ENCODE peak calls at places on chromosome 1, in seven cellular contexts. X, B, O, D, F, L and K are unnamed samples.

GRCh38 chr1:225998560-225999226 is 450 bp downstream of the SDE2 start:
- DNase-seq in B (no peak), F (no peak), X (no peak), L (no peak), D (peak; percentile 66), O (no peak), K (no peak)

GRCh38 chr1:42173961-42174715 is 9.6 kb upstream of the GUCA2A start:
- DNase-seq in D (no peak), O (peak; percentile 83), B (no peak), X (no peak), F (no peak), L (no peak), K (no peak)

GRCh38 chr1:221274373-221274772 is 395.1 kb downstream of the HLX start:
- DNase-seq in O (no peak), B (no peak), L (no peak), X (no peak), F (no peak), D (no peak), K (no peak)

GRCh38 chr1:1779691-1780597 is 1.7 kb upstream of the NADK start:
- DNase-seq in D (peak; percentile 77), X (peak; percentile 62), B (peak; percentile 56), F (peak; percentile 54), L (no peak), O (no peak), K (peak; percentile 57)

GRCh38 chr1:23210351-23210785 is 6.9 kb downstream of the HTR1D start:
- DNase-seq in O (no peak), D (no peak), B (no peak), X (no peak), F (no peak), L (no peak), K (no peak)

GRCh38 chr1:20347699-20348098 is 57.0 kb downstream of the VWA5B1 start:
- DNase-seq in F (no peak), D (no peak), X (no peak), O (no peak), B (no peak), L (no peak), K (no peak)

GRCh38 chr1:24504560-24504959 is 1.9 kb downstream of the RCAN3 start:
- DNase-seq in X (no peak), D (no peak), B (no peak), F (no peak), O (no peak), L (no peak), K (no peak)

GRCh38 chr1:42947965-42948732 is 10.5 kb downstream of the SLC2A1 start:
- DNase-seq in L (no peak), B (no peak), X (no peak), O (no peak), D (no peak), F (no peak), K (no peak)

GRCh38 chr1:202310071-202310725 is 31.5 kb downstream of the UBE2T start:
- DNase-seq in D (no peak), X (no peak), B (no peak), O (peak; percentile 81), F (no peak), L (no peak), K (no peak)

GRCh38 chr1:202306535-202307345 is 35.0 kb downstream of the UBE2T start:
- DNase-seq in O (no peak), L (no peak), X (no peak), F (no peak), D (no peak), B (no peak), K (no peak)

GRCh38 chr1:202315576-202316168 is 26.1 kb downstream of the UBE2T start:
- DNase-seq in F (peak; percentile 87), B (peak; percentile 81), D (peak; percentile 82), L (no peak), O (peak; percentile 93), X (peak; percentile 60), K (peak; percentile 69)

GRCh38 chr1:202311880-202312635 is 29.7 kb downstream of the UBE2T start:
- DNase-seq in D (no peak), X (no peak), F (no peak), O (peak; percentile 64), B (no peak), L (no peak), K (no peak)

GRCh38 chr1:202310746-202311145 is 31.0 kb downstream of the UBE2T start:
- DNase-seq in L (no peak), D (no peak), X (no peak), O (peak; percentile 60), B (no peak), F (no peak), K (no peak)
- TF ChIP-seq POLR2A in L (no peak), D (no peak), X (no peak), O (no peak), B (no peak), F (no peak), K (no peak)

DNA sequence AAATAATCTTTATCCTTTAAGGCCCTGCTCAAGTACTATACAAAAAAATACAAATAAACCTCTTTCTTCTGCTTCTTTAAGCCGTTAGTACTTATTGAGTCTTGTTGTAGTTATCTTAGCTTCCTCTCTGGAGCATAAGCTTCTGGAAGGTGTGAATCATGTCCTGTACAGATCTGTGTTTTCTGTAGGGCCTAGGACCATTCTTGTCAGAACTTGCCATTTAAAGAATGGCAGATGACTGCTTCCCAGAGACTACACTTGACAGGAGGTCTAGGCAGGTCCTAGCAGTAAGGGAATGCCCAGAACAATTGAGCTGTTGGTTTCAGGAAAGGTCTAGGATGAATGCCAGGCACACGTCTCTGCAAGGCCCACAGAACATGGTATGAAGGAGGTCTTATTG is 12.9 kb downstream of the NEK7 start:
- DNase-seq in L (no peak), F (no peak), O (no peak), X (no peak), D (peak; percentile 48), B (no peak), K (no peak)
- TF ChIP-seq POLR2A in L (no peak), F (no peak), O (no peak), X (no peak), D (no peak), B (no peak), K (no peak)

GRCh38 chr1:246790833-246791232 is 66.6 kb downstream of the SCCPDH start:
- DNase-seq in D (no peak), F (no peak), L (no peak), O (no peak), B (no peak), X (no peak), K (no peak)

GRCh38 chr1:246788895-246789338 is 64.7 kb downstream of the SCCPDH start:
- DNase-seq in X (no peak), F (no peak), B (peak; percentile 57), O (peak; percentile 57), D (no peak), L (no peak), K (no peak)

GRCh38 chr1:246790364-246790763 is 66.2 kb downstream of the SCCPDH start:
- DNase-seq in F (no peak), L (no peak), O (no peak), X (no peak), B (no peak), D (no peak), K (no peak)

GRCh38 chr1:246791303-246791918 is 67.2 kb downstream of the SCCPDH start:
- DNase-seq in X (no peak), B (no peak), F (no peak), D (no peak), L (no peak), O (no peak), K (no peak)

DNA sequence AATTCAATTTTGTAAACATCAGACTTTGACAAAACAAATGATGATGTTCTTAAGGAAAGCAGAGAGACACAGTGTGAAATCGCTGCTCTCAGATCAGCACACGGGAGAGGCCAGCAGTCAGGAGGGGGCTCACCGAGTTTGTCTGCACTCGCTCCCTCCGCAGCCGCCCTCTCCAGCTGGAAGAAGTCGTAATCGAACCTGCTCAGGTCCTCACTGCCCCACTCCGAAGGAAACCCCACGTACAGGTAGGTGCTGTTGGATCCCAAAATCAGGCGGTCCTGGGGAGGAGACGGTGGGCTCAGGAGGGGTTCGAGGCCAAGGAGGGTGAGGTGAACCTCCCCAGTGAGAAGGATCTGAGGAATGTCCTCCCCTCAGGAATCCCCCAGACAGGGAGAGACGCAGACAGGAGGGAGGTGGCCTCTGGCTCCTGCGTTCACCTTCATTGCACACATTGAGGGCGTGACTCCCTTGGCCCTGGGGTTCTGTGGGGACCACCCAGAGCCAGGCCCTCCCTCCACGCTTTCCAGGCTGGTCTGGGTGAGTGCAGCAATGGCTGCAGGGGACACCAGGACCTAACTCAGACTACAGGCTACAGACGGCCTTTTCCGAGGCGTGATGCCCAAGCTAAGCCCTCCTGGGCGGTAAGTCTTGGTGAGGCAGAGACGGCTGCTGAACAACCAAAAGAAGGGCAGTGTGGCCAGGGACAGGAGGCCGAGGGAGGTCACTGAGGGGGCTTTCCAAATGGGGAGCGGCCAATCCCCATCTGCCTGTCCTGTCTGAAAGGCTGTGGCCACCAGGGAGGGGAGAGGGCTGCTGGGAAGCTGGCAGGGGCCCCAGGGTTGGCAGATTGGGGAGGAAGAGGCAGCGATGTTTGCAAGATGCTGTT is 65.5 kb downstream of the SCCPDH start:
- DNase-seq in D (no peak), X (no peak), O (peak; percentile 29), F (no peak), B (no peak), L (no peak), K (no peak)
- TF ChIP-seq POLR2A in D (no peak), X (no peak), O (no peak), F (no peak), B (no peak), L (no peak), K (no peak)

DNA sequence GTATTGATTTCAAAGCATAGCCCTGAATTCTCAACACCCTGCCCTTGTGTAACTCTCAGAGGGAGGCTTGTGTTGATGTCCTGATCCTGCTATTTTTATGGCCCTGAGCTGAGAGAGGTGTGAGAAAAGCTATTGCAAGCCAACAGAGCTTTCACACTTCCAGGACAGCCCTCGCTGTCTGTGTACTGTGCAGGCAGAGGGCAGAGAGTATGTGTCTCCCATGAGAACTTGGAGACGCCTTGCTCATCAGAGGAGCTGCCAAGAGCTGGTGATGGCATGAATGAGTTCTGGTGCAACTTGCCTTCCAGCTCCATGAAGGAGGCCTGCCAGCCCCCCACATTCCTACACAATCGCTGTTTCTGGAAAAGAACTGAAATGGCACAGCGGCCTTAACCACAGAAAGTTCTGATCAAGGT is 144.1 kb upstream of the AJAP1 start:
- DNase-seq in F (no peak), B (no peak), L (no peak), X (no peak), D (no peak), O (no peak), K (no peak)
- TF ChIP-seq POLR2A in F (peak; percentile 9), B (no peak), L (no peak), X (no peak), D (no peak), O (no peak), K (no peak)